ENCODE peak calls at places on chromosomes 11 and 22, in ten cellular contexts. Y is lower leg skin, B is heart left ventricle, I is tibial nerve, X is stomach, W is body of pancreas, F is spleen, G is right lobe of liver, V is IMR-90, U is ovary. T is an unnamed sample.

GRCh38 chr11:118215262-118215661 is 9.5 kb downstream of the JAML start:
- DNase-seq in U (no peak), F (no peak), V (no peak), B (no peak), X (no peak), W (no peak), Y (no peak), I (no peak), G (no peak), T (no peak)

GRCh38 chr22:32612834-32613233 is 138.2 kb downstream of the FBXO7 start:
- DNase-seq in Y (no peak), F (no peak), B (no peak), X (no peak), W (no peak), G (no peak), V (no peak), U (no peak), I (no peak), T (no peak)

GRCh38 chr11:12801976-12802375 is 127.8 kb downstream of the TEAD1 start:
- DNase-seq in W (no peak), Y (no peak), V (no peak), X (no peak), I (no peak), B (no peak), U (no peak), F (no peak), G (no peak), T (no peak)

GRCh38 chr11:117220568-117220967 is 11.3 kb downstream of the PCSK7 start:
- DNase-seq in X (no peak), Y (no peak), G (no peak), W (peak; percentile 50), I (no peak), V (no peak), B (peak; percentile 86), U (peak; percentile 65), F (no peak), T (no peak)

GRCh38 chr11:128711136-128711535 is 17.3 kb downstream of the FLI1 start:
- DNase-seq in Y (no peak), V (peak; percentile 87), B (no peak), F (no peak), I (no peak), U (no peak), X (no peak), G (no peak), W (no peak), T (no peak)

GRCh38 chr22:35393116-35394010 is 6.6 kb upstream of the MCM5 start:
- DNase-seq in I (no peak), Y (no peak), X (no peak), B (no peak), U (no peak), F (no peak), W (no peak), V (no peak), G (peak; percentile 76), T (no peak)

GRCh38 chr11:113923572-113923971 is 19.0 kb downstream of the HTR3B start:
- DNase-seq in X (no peak), G (no peak), W (no peak), F (no peak), I (no peak), B (no peak), V (no peak), Y (no peak), U (no peak), T (no peak)

GRCh38 chr11:26297179-26297970 is 34.6 kb upstream of the ANO3 start:
- DNase-seq in I (no peak), V (peak; percentile 75), F (no peak), X (no peak), W (peak; percentile 19), Y (peak; percentile 22), B (no peak), G (no peak), U (no peak), T (peak; percentile 19)

GRCh38 chr11:57426754-57427691 is at the start of gene SLC43A3:
- DNase-seq in X (peak; percentile 76), G (peak; percentile 89), Y (peak; percentile 78), W (peak; percentile 69), F (peak; percentile 93), I (peak; percentile 63), U (peak; percentile 83), B (peak; percentile 80), V (peak; percentile 82), T (peak; percentile 69)

DNA sequence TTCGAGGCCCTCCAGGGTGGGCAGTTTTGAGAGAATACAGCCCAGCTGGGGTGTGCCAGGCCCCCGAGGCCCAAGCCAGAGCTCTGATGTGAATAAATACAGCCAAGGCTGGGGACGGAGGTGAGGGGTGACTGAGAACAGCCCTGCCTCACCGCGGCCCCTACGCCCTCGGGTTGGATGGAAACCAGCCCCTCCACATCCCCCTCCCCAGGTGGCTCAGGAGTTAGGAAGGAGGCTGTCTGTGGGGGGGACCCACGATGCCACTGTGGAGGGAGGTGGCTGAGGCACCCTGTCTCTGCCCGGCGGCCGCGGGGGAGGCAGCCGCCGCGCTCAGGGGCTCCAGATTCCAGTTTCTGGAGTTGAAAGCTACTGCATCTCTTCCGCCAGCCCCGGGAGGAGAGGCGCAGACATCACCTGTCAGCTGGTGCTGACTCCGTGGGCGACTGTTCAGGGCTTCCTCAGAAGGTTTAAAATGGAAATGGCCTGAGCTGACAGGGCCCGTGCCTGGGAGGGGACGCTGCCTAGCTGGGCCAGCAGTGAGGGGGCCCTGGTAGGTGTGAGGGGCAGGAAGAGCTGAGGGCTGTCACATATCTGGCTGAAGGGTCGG is 1.4 kb downstream of the FLRT1 start:
- DNase-seq in Y (no peak), G (no peak), I (no peak), X (no peak), W (no peak), V (no peak), U (no peak), F (no peak), B (no peak), T (no peak)
- H3K4me3 ChIP-seq in Y (no peak overlapping the region), G (no peak overlapping the region), I (peak overlapping the region; percentile 43), X (peak overlapping the region; percentile 53), W (no peak overlapping the region), V (no peak overlapping the region), U (no peak overlapping the region), F (no peak overlapping the region), B (no peak overlapping the region), T (no peak overlapping the region)

DNA sequence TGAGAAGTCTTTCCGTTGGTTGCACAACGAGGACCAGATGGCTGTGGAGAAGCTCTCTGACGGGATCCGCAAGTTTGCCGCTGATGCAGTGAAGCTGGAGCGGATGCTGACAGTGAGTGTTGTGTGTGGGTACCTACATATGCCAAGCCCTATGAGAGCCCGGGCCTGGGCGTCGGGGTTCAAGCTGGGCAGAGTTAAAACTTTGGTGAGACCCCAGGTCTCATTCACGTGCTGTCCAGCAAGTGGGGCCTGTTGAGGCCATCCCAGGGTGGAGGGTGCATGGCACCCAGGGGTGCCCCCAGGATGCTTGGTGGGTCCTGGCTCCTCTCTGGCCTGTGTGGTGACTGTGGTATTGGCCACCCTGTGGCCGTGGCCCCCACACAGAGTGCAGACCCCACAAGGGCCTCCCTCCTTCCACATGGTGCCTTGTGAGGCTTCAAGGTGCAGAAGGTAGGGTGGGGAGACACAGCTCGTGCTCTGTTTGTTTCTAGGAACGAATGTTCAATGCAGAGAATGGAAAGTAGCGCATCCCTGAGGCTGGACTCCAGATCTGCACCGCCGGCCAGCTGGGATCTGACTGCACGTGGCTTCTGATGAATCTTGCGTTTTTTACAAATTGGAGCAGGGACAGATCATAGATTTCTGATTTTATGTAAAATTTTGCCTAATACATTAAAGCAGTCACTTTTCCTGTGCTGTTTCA is 12.8 kb downstream of the GATD1 start:
- DNase-seq in B (no peak), Y (no peak), X (no peak), F (no peak), I (no peak), W (no peak), U (no peak), V (no peak), G (no peak), T (no peak)
- TF ChIP-seq POLR2A in B (no peak), Y (no peak), X (no peak), F (no peak), I (no peak), W (no peak), U (no peak), V (no peak), G (no peak), T (no peak)

GRCh38 chr11:59555601-59556114 is 44.3 kb downstream of the OR4D9 start:
- DNase-seq in Y (no peak), U (no peak), F (no peak), I (no peak), X (no peak), V (no peak), G (peak; percentile 32), B (no peak), W (no peak), T (no peak)
- H3K4me3 ChIP-seq in Y (peak overlapping the region; percentile 7), U (peak overlapping the region; percentile 26), F (peak overlapping the region; percentile 34), I (peak overlapping the region; percentile 35), X (peak overlapping the region; percentile 33), V (peak overlapping the region; percentile 45), G (peak overlapping the region; percentile 23), B (peak overlapping the region; percentile 51), W (no peak overlapping the region), T (no peak overlapping the region)

GRCh38 chr11:45337583-45338360 is 51.6 kb upstream of the SYT13 start:
- DNase-seq in I (no peak), Y (no peak), U (no peak), B (no peak), X (no peak), F (no peak), V (no peak), G (no peak), W (no peak), T (no peak)

GRCh38 chr11:45336136-45336535 is 50.0 kb upstream of the SYT13 start:
- DNase-seq in X (no peak), Y (no peak), B (no peak), W (no peak), G (no peak), U (no peak), I (no peak), V (no peak), F (no peak), T (no peak)

GRCh38 chr11:45339754-45340519 is 53.8 kb upstream of the SYT13 start:
- DNase-seq in I (peak; percentile 89), V (peak; percentile 68), G (peak; percentile 94), B (peak; percentile 96), X (peak; percentile 95), F (peak; percentile 97), W (peak; percentile 93), U (peak; percentile 95), Y (peak; percentile 91), T (peak; percentile 94)

GRCh38 chr11:45343988-45344387 is 57.8 kb upstream of the SYT13 start:
- DNase-seq in G (no peak), U (no peak), V (no peak), B (no peak), W (no peak), Y (no peak), X (no peak), I (no peak), F (no peak), T (no peak)

GRCh38 chr11:45341379-45341778 is 55.2 kb upstream of the SYT13 start:
- DNase-seq in U (no peak), V (no peak), G (no peak), W (no peak), F (no peak), Y (no peak), B (no peak), X (no peak), I (no peak), T (no peak)
- TF ChIP-seq POLR2A in U (no peak), V (no peak), G (no peak), W (no peak), F (no peak), Y (no peak), B (no peak), X (no peak), I (no peak), T (no peak)

T was measured in prostate gland.